ENCODE peak calls at places on chromosomes 5 and 9, in eight cellular contexts. One of them, this sample, is unnamed.

GRCh38 chr5:154258531-154259217 is 68.1 kb downstream of the GALNT10 start:
- DNase-seq in memory B cell: no peak
- DNase-seq in H54: no peak
- DNase-seq in adrenal gland: no peak
- DNase-seq in stimulated activated CD4-positive, alpha-beta T cell treated with anti-CD3 and anti-CD28 coated beads, Interleukin-4, amount 100 ng/mL, for 24 hours: no peak
- DNase-seq in tibial artery: no peak
- DNase-seq in brain microvascular endothelial cell: no peak
- DNase-seq in anterior cingulate cortex: no peak
- DNase-seq in this sample: no peak

GRCh38 chr9:87309236-87309635 is 188.4 kb upstream of the DAPK1 start:
- DNase-seq in memory B cell: no peak
- DNase-seq in tibial artery: no peak
- DNase-seq in stimulated activated CD4-positive, alpha-beta T cell treated with anti-CD3 and anti-CD28 coated beads, Interleukin-4, amount 100 ng/mL, for 24 hours: no peak
- DNase-seq in anterior cingulate cortex: no peak
- DNase-seq in brain microvascular endothelial cell: peak
- DNase-seq in adrenal gland: no peak
- DNase-seq in H54: no peak
- DNase-seq in this sample: no peak

GRCh38 chr5:116480894-116481510 is 93.6 kb downstream of the SEMA6A start:
- DNase-seq in anterior cingulate cortex: no peak
- DNase-seq in brain microvascular endothelial cell: no peak
- DNase-seq in memory B cell: no peak
- DNase-seq in stimulated activated CD4-positive, alpha-beta T cell treated with anti-CD3 and anti-CD28 coated beads, Interleukin-4, amount 100 ng/mL, for 24 hours: no peak
- DNase-seq in tibial artery: no peak
- DNase-seq in H54: no peak
- DNase-seq in adrenal gland: no peak
- DNase-seq in this sample: no peak

GRCh38 chr9:111736714-111737113 is 58.0 kb downstream of the SHOC1 start:
- DNase-seq in anterior cingulate cortex: no peak
- DNase-seq in H54: no peak
- DNase-seq in adrenal gland: no peak
- DNase-seq in brain microvascular endothelial cell: no peak
- DNase-seq in memory B cell: no peak
- DNase-seq in stimulated activated CD4-positive, alpha-beta T cell treated with anti-CD3 and anti-CD28 coated beads, Interleukin-4, amount 100 ng/mL, for 24 hours: no peak
- DNase-seq in tibial artery: no peak
- DNase-seq in this sample: no peak

GRCh38 chr9:122286764-122287163 is 22.1 kb downstream of the MRRF start:
- DNase-seq in tibial artery: no peak
- DNase-seq in memory B cell: peak
- DNase-seq in stimulated activated CD4-positive, alpha-beta T cell treated with anti-CD3 and anti-CD28 coated beads, Interleukin-4, amount 100 ng/mL, for 24 hours: no peak
- DNase-seq in brain microvascular endothelial cell: no peak
- DNase-seq in anterior cingulate cortex: no peak
- DNase-seq in H54: no peak
- DNase-seq in adrenal gland: no peak
- DNase-seq in this sample: no peak

GRCh38 chr9:98989036-98990000 is 45.6 kb downstream of the COL15A1 start:
- DNase-seq in anterior cingulate cortex: no peak
- DNase-seq in adrenal gland: peak
- DNase-seq in stimulated activated CD4-positive, alpha-beta T cell treated with anti-CD3 and anti-CD28 coated beads, Interleukin-4, amount 100 ng/mL, for 24 hours: no peak
- DNase-seq in tibial artery: peak
- DNase-seq in brain microvascular endothelial cell: peak
- DNase-seq in memory B cell: no peak
- DNase-seq in H54: peak
- DNase-seq in this sample: no peak

GRCh38 chr5:177364159-177364962 is 6.6 kb downstream of the RGS14 start:
- DNase-seq in H54: no peak
- DNase-seq in stimulated activated CD4-positive, alpha-beta T cell treated with anti-CD3 and anti-CD28 coated beads, Interleukin-4, amount 100 ng/mL, for 24 hours: peak
- DNase-seq in brain microvascular endothelial cell: no peak
- DNase-seq in adrenal gland: no peak
- DNase-seq in anterior cingulate cortex: no peak
- DNase-seq in memory B cell: no peak
- DNase-seq in tibial artery: no peak
- DNase-seq in this sample: no peak

GRCh38 chr5:73121109-73121443 is 701 bp downstream of the TMEM171 start:
- DNase-seq in brain microvascular endothelial cell: peak
- DNase-seq in anterior cingulate cortex: no peak
- DNase-seq in tibial artery: no peak
- DNase-seq in H54: peak
- DNase-seq in adrenal gland: no peak
- DNase-seq in memory B cell: no peak
- DNase-seq in stimulated activated CD4-positive, alpha-beta T cell treated with anti-CD3 and anti-CD28 coated beads, Interleukin-4, amount 100 ng/mL, for 24 hours: no peak
- DNase-seq in this sample: no peak

GRCh38 chr5:164146223-164146622 is 640.8 kb downstream of the MAT2B start:
- DNase-seq in anterior cingulate cortex: no peak
- DNase-seq in tibial artery: no peak
- DNase-seq in brain microvascular endothelial cell: no peak
- DNase-seq in adrenal gland: no peak
- DNase-seq in stimulated activated CD4-positive, alpha-beta T cell treated with anti-CD3 and anti-CD28 coated beads, Interleukin-4, amount 100 ng/mL, for 24 hours: no peak
- DNase-seq in H54: no peak
- DNase-seq in memory B cell: no peak
- DNase-seq in this sample: no peak

GRCh38 chr5:37184748-37185364 is 64.3 kb downstream of the CPLANE1 start:
- DNase-seq in adrenal gland: no peak
- DNase-seq in H54: no peak
- DNase-seq in stimulated activated CD4-positive, alpha-beta T cell treated with anti-CD3 and anti-CD28 coated beads, Interleukin-4, amount 100 ng/mL, for 24 hours: no peak
- DNase-seq in memory B cell: peak
- DNase-seq in tibial artery: no peak
- DNase-seq in anterior cingulate cortex: no peak
- DNase-seq in brain microvascular endothelial cell: no peak
- DNase-seq in this sample: no peak

GRCh38 chr9:126160854-126161329 is 165.7 kb upstream of the MVB12B start:
- DNase-seq in adrenal gland: peak
- DNase-seq in H54: no peak
- DNase-seq in stimulated activated CD4-positive, alpha-beta T cell treated with anti-CD3 and anti-CD28 coated beads, Interleukin-4, amount 100 ng/mL, for 24 hours: no peak
- DNase-seq in tibial artery: no peak
- DNase-seq in anterior cingulate cortex: no peak
- DNase-seq in memory B cell: no peak
- DNase-seq in brain microvascular endothelial cell: no peak
- DNase-seq in this sample: no peak

GRCh38 chr9:130713286-130713975 is 19.9 kb downstream of the EXOSC2 start:
- DNase-seq in memory B cell: no peak
- DNase-seq in adrenal gland: peak
- DNase-seq in stimulated activated CD4-positive, alpha-beta T cell treated with anti-CD3 and anti-CD28 coated beads, Interleukin-4, amount 100 ng/mL, for 24 hours: no peak
- DNase-seq in H54: no peak
- DNase-seq in brain microvascular endothelial cell: no peak
- DNase-seq in tibial artery: peak
- DNase-seq in anterior cingulate cortex: no peak
- DNase-seq in this sample: peak

GRCh38 chr5:73120222-73121108 is at the start of gene TMEM171:
- DNase-seq in tibial artery: no peak
- DNase-seq in stimulated activated CD4-positive, alpha-beta T cell treated with anti-CD3 and anti-CD28 coated beads, Interleukin-4, amount 100 ng/mL, for 24 hours: no peak
- DNase-seq in H54: peak
- DNase-seq in brain microvascular endothelial cell: peak
- DNase-seq in memory B cell: no peak
- DNase-seq in anterior cingulate cortex: peak
- DNase-seq in adrenal gland: no peak
- DNase-seq in this sample: peak

GRCh38 chr9:91047529-91047928 is 245.9 kb downstream of the SYK start:
- DNase-seq in anterior cingulate cortex: no peak
- DNase-seq in stimulated activated CD4-positive, alpha-beta T cell treated with anti-CD3 and anti-CD28 coated beads, Interleukin-4, amount 100 ng/mL, for 24 hours: peak
- DNase-seq in tibial artery: no peak
- DNase-seq in brain microvascular endothelial cell: no peak
- DNase-seq in memory B cell: no peak
- DNase-seq in H54: no peak
- DNase-seq in adrenal gland: no peak
- DNase-seq in this sample: no peak

GRCh38 chr9:16184964-16185646 is 632.3 kb downstream of the CCDC171 start:
- DNase-seq in stimulated activated CD4-positive, alpha-beta T cell treated with anti-CD3 and anti-CD28 coated beads, Interleukin-4, amount 100 ng/mL, for 24 hours: no peak
- DNase-seq in tibial artery: no peak
- DNase-seq in memory B cell: no peak
- DNase-seq in adrenal gland: no peak
- DNase-seq in H54: no peak
- DNase-seq in anterior cingulate cortex: no peak
- DNase-seq in brain microvascular endothelial cell: no peak
- DNase-seq in this sample: no peak

GRCh38 chr5:150623152-150623877 is 17.1 kb upstream of the SYNPO start:
- DNase-seq in adrenal gland: no peak
- DNase-seq in anterior cingulate cortex: no peak
- DNase-seq in brain microvascular endothelial cell: no peak
- DNase-seq in H54: no peak
- DNase-seq in stimulated activated CD4-positive, alpha-beta T cell treated with anti-CD3 and anti-CD28 coated beads, Interleukin-4, amount 100 ng/mL, for 24 hours: no peak
- DNase-seq in memory B cell: no peak
- DNase-seq in tibial artery: no peak
- DNase-seq in this sample: no peak

GRCh38 chr5:1754531-1755220 is 45.0 kb downstream of the MRPL36 start:
- DNase-seq in brain microvascular endothelial cell: no peak
- DNase-seq in anterior cingulate cortex: no peak
- DNase-seq in memory B cell: no peak
- DNase-seq in adrenal gland: peak
- DNase-seq in stimulated activated CD4-positive, alpha-beta T cell treated with anti-CD3 and anti-CD28 coated beads, Interleukin-4, amount 100 ng/mL, for 24 hours: no peak
- DNase-seq in tibial artery: peak
- DNase-seq in H54: no peak
- DNase-seq in this sample: no peak